ENCODE peak calls at places on chromosomes 5 and 9, in five cellular contexts. V is amniotic epithelial cell; I is activated naive CD8-positive, alpha-beta T cell treated with anti-CD3 and anti-CD28 coated beads, Interleukin-2, amount 50 U/mL, for 24 hours; M is fibroblast of mammary gland; A is NCI-H1694 treated with DMSO at 0.1 percent for 48 hours. C is an unnamed sample.

GRCh38 chr5:37448941-37449340 is 69.8 kb downstream of the WDR70 start:
- DNase-seq in V (no peak), I (no peak), A (no peak), M (peak; percentile 35), C (no peak)

GRCh38 chr9:132241483-132241839 is 79.6 kb downstream of the NTNG2 start:
- DNase-seq in I (no peak), M (no peak), V (no peak), A (no peak), C (no peak)

GRCh38 chr9:72675586-72675985 is 154.2 kb downstream of the TMC1 start:
- DNase-seq in M (peak; percentile 31), A (no peak), V (no peak), I (no peak), C (no peak)

GRCh38 chr9:134505032-134505431 is 136.6 kb upstream of the COL5A1 start:
- DNase-seq in M (no peak), V (no peak), A (no peak), I (no peak), C (no peak)

GRCh38 chr5:172509405-172509781 is 55.1 kb upstream of the SH3PXD2B start:
- DNase-seq in I (no peak), V (no peak), M (no peak), A (no peak), C (no peak)

GRCh38 chr5:128237504-128237903 is 153.9 kb downstream of the SLC12A2 start:
- DNase-seq in A (no peak), V (peak; percentile 70), M (peak; percentile 77), I (no peak), C (no peak)

GRCh38 chr9:130837002-130837511 is 2.0 kb downstream of the ABL1 start:
- DNase-seq in M (peak; percentile 94), I (no peak), A (no peak), V (no peak), C (no peak)

GRCh38 chr5:61362796-61363364 is 30.8 kb downstream of the ZSWIM6 start:
- DNase-seq in A (no peak), M (peak; percentile 20), V (no peak), I (no peak), C (no peak)

GRCh38 chr9:3916984-3917383 is 382.9 kb downstream of the GLIS3 start:
- DNase-seq in I (no peak), M (peak; percentile 73), A (no peak), V (peak; percentile 92), C (no peak)

GRCh38 chr5:87020099-87020934 is 247.4 kb upstream of the RASA1 start:
- DNase-seq in M (peak; percentile 15), A (no peak), I (peak; percentile 19), V (no peak), C (no peak)